ENCODE peak calls at places on chromosomes 13 and 19, in five cellular contexts. I is OCI-LY7; R is activated naive CD8-positive, alpha-beta T cell treated with anti-CD3 and anti-CD28 coated beads, Interleukin-2, amount 50 U/mL, for 24 hours; H is fibroblast of the aortic adventitia; W is fibroblast of mammary gland. C is an unnamed sample.

GRCh38 chr19:33998302-33998701 is 174.0 kb upstream of the LSM14A start:
- DNase-seq in I (no peak), R (no peak), H (no peak), W (no peak), C (no peak)

GRCh38 chr13:80973721-80974120 is 632.8 kb upstream of the SPRY2 start:
- DNase-seq in I (no peak), R (no peak), H (peak), W (no peak), C (no peak)

GRCh38 chr13:25691654-25692053 is 319.9 kb downstream of the ATP8A2 start:
- DNase-seq in I (no peak), R (no peak), H (no peak), W (no peak), C (no peak)

GRCh38 chr19:4284176-4284958 is 5.3 kb downstream of the SHD start:
- DNase-seq in I (peak), R (no peak), H (no peak), W (no peak), C (no peak)

GRCh38 chr13:43988302-43988701 is 108.6 kb downstream of the LACC1 start:
- DNase-seq in I (no peak), R (no peak), H (peak), W (no peak), C (no peak)

GRCh38 chr19:13103961-13104847 is 1.5 kb upstream of the LYL1 start:
- DNase-seq in I (peak), R (peak), H (no peak), W (no peak), C (no peak)

GRCh38 chr19:48094129-48094842 is 16.3 kb downstream of the PLA2G4C start:
- DNase-seq in I (no peak), R (no peak), H (no peak), W (no peak), C (no peak)

GRCh38 chr13:97125051-97125809 is 96.9 kb upstream of the MBNL2 start:
- DNase-seq in I (no peak), R (peak), H (peak), W (peak), C (peak)

GRCh38 chr13:110161112-110161897 is 145.7 kb downstream of the COL4A1 start:
- DNase-seq in I (no peak), R (no peak), H (no peak), W (no peak), C (no peak)

GRCh38 chr19:38685666-38686529 is 38.4 kb downstream of the ACTN4 start:
- DNase-seq in I (no peak), R (no peak), H (peak), W (peak), C (peak)

GRCh38 chr13:24670927-24671326 is 9.3 kb upstream of the ATP12A start:
- DNase-seq in I (peak), R (peak), H (peak), W (no peak), C (peak)

GRCh38 chr19:45613926-45614725 is 12.1 kb upstream of the GPR4 start:
- DNase-seq in I (no peak), R (peak), H (peak), W (peak), C (peak)

GRCh38 chr13:23811366-23812027 is 77.7 kb downstream of the MIPEP start:
- DNase-seq in I (peak), R (no peak), H (no peak), W (no peak), C (no peak)

GRCh38 chr13:110812869-110813645 is 99.6 kb downstream of the ING1 start:
- DNase-seq in I (no peak), R (no peak), H (no peak), W (no peak), C (no peak)

GRCh38 chr19:17951151-17952040 is 15.5 kb upstream of the KCNN1 start:
- DNase-seq in I (no peak), R (no peak), H (no peak), W (no peak), C (no peak)

GRCh38 chr19:12865746-12866415 is 15.4 kb downstream of the DNASE2 start:
- DNase-seq in I (no peak), R (no peak), H (no peak), W (no peak), C (no peak)

GRCh38 chr19:11168568-11168967 is 13.0 kb upstream of the SPC24 start:
- DNase-seq in I (no peak), R (no peak), H (peak), W (peak), C (peak)

GRCh38 chr19:47778954-47779351 is 450 bp downstream of the SELENOW start:
- DNase-seq in I (peak), R (peak), H (peak), W (peak), C (peak)

C was measured in GM03348.